ENCODE peak calls at places on chromosomes 16 and 17, in six cellular contexts. S is CD4-positive, alpha-beta T cell; R is tibial artery; O is brain microvascular endothelial cell; U is cardiac muscle cell; N is heart left ventricle. B is an unnamed sample.

GRCh38 chr17:73232587-73233373 is 28.9 kb downstream of the CPSF4L start:
- DNase-seq in S (no peak), R (peak; percentile 30), U (peak; percentile 41), N (no peak), O (peak; percentile 14), B (peak; percentile 56)

GRCh38 chr16:81821422-81822128 is 42.5 kb downstream of the PLCG2 start:
- DNase-seq in R (no peak), U (no peak), N (no peak), O (peak; percentile 31), S (no peak), B (no peak)

GRCh38 chr17:69320210-69320907 is 6.6 kb downstream of the ABCA5 start:
- DNase-seq in U (peak; percentile 30), N (no peak), O (no peak), R (no peak), S (no peak), B (peak; percentile 31)

GRCh38 chr17:69761767-69762321 is 313.2 kb upstream of the KCNJ16 start:
- DNase-seq in N (no peak), S (no peak), U (peak; percentile 73), O (no peak), R (no peak), B (peak; percentile 98)

GRCh38 chr16:66926171-66926570 is 836 bp upstream of the RRAD start:
- DNase-seq in R (peak; percentile 63), O (no peak), N (peak; percentile 72), S (no peak), U (no peak), B (no peak)

GRCh38 chr17:50790619-50791018 is 23.3 kb upstream of the ANKRD40CL start:
- DNase-seq in S (no peak), R (no peak), O (no peak), U (no peak), N (no peak), B (no peak)

GRCh38 chr17:61129876-61130275 is 269.8 kb upstream of the TBX2 start:
- DNase-seq in U (no peak), O (no peak), N (no peak), R (no peak), S (no peak), B (no peak)

GRCh38 chr17:60158751-60159478 is 9.1 kb downstream of the CA4 start:
- DNase-seq in R (no peak), U (peak; percentile 54), S (no peak), N (no peak), O (no peak), B (no peak)

GRCh38 chr17:81863123-81863675 is 2.9 kb upstream of the P4HB start:
- DNase-seq in N (no peak), O (no peak), R (no peak), S (no peak), U (peak; percentile 51), B (no peak)

GRCh38 chr17:16435951-16436886 is 20.8 kb downstream of the TRPV2 start:
- DNase-seq in U (no peak), R (no peak), O (no peak), S (no peak), N (no peak), B (no peak)

DNA sequence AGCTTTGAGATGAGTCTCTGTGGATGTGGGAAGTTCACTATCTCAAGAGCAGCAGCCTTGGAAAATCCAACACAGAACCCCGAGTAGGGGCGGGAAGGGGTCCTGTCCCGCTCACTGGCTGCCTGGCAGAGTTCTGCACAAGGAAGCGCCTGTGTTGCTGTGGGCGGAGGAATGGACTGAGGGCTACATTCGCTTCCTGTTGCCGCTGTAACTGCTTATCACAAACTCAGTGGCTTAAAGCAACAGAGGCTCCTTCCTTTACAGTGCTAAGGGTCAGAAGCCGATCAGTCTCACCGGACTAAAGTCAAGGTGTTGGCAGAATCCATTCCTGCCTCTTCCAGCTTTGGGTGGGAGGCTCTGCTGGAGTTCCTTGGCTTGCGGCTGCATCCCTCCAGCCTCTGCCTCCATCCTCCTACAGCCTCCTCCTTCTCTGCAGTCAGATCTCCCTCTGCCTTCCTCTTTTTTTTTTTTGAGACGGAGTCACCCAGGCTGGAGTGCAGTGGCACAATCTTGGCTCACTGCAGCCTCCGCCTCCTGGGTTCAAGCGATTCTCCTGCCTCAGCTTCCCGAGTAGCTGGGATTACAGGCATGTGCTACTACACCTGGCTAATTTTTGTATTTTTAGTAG is 305.3 kb downstream of the SEC14L1 start:
- DNase-seq in S (no peak), R (no peak), U (peak; percentile 79), N (peak; percentile 56), O (peak; percentile 45), B (no peak)
- H3K27ac ChIP-seq in S (peak overlapping the region; percentile 98), R (peak overlapping the region; percentile 20), U (peak overlapping the region; percentile 58), N (peak overlapping the region; percentile 61), O (peak overlapping the region; percentile 69), B (no peak overlapping the region)

GRCh38 chr16:53529529-53529928 is 26.5 kb upstream of the AKTIP start:
- DNase-seq in N (no peak), R (no peak), U (no peak), O (no peak), S (no peak), B (no peak)
- H3K27ac ChIP-seq in N (no peak overlapping the region), R (no peak overlapping the region), U (no peak overlapping the region), O (no peak overlapping the region), S (no peak overlapping the region), B (no peak overlapping the region)

GRCh38 chr16:55480228-55480655 is 1.2 kb downstream of the MMP2 start:
- DNase-seq in S (no peak), O (peak; percentile 90), N (peak; percentile 87), R (peak; percentile 93), U (peak; percentile 98), B (peak; percentile 4)

GRCh38 chr16:55479560-55480197 is 681 bp downstream of the MMP2 start:
- DNase-seq in S (no peak), N (no peak), O (no peak), R (no peak), U (peak; percentile 28), B (no peak)

GRCh38 chr16:55476625-55477533 is 2.1 kb upstream of the MMP2 start:
- DNase-seq in N (peak; percentile 66), R (peak; percentile 68), O (no peak), U (no peak), S (no peak), B (peak; percentile 12)

GRCh38 chr16:55482056-55482455 is 3.1 kb downstream of the MMP2 start:
- DNase-seq in U (no peak), N (no peak), S (no peak), R (no peak), O (no peak), B (peak; percentile 4)

GRCh38 chr16:55478827-55479559 is at the start of gene MMP2:
- DNase-seq in S (no peak), U (peak; percentile 91), R (peak; percentile 86), N (peak; percentile 78), O (peak; percentile 42), B (no peak)
- H3K27ac ChIP-seq in S (no peak within 1 kb of the TSS), U (no peak within 1 kb of the TSS), R (peak within 1 kb of the TSS; percentile 72), N (peak within 1 kb of the TSS; percentile 94), O (peak within 1 kb of the TSS; percentile 36), B (no peak within 1 kb of the TSS)

GRCh38 chr17:36940313-36941264 is 3.3 kb downstream of the LHX1 start:
- DNase-seq in N (no peak), O (no peak), S (no peak), R (no peak), U (no peak), B (no peak)
- H3K27ac ChIP-seq in N (no peak overlapping the region), O (no peak overlapping the region), S (no peak overlapping the region), R (no peak overlapping the region), U (no peak overlapping the region), B (no peak overlapping the region)

DNA sequence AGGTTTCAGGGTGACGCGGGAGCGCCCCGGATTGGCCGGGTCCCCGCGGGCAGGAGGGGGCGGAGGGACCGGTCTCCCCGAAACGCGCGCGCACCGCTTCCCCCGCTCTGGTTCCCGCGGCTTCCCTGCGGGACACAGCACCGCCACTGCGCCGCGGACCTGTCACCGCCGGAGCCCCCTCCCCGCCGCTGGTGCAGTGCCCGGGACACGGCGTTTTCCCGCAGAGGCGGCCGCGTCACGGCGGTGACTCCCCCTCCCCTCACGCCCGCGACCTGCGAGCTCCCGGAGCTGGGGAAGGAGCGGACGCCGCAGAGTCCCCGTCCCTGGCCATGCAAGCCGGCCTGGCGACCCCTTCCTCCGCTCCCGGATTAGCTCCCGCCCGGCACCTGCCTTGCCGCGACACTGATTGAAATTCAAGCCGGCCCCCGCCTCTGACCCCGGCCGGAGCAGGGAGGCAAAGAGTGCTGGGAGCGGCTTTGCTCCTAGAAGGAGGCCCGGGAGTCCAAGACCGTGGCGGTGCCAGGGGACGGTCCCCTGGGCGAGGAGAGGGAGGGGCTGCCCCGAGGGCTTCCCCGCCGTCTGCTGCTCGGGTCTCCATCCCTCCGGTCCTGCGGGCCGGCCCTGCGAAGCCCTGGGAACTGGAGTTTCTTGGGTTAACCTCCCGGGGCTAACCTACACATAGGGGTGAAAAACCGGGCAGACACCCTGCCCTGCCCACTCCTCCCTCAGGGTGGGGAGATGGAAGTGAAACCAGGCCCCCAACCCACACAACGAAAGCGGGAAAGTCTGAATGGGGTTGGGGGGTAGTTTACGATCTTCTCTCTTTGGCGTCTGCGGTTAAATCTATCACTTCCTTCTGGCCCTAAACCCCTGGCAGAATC is 997 bp downstream of the RHBDL3 start:
- DNase-seq in S (no peak), R (no peak), O (no peak), N (no peak), U (no peak), B (no peak)
- H3K27ac ChIP-seq in S (no peak overlapping the region), R (no peak overlapping the region), O (no peak overlapping the region), N (no peak overlapping the region), U (no peak overlapping the region), B (no peak overlapping the region)

GRCh38 chr16:74372953-74373846 is 2.9 kb upstream of the NPIPB15 start:
- DNase-seq in O (no peak), R (no peak), S (no peak), U (no peak), N (no peak), B (no peak)

GRCh38 chr16:74372369-74372768 is 3.7 kb upstream of the NPIPB15 start:
- DNase-seq in R (no peak), S (no peak), N (no peak), O (no peak), U (no peak), B (no peak)
- H3K27ac ChIP-seq in R (no peak overlapping the region), S (no peak overlapping the region), N (no peak overlapping the region), O (no peak overlapping the region), U (no peak overlapping the region), B (no peak overlapping the region)

GRCh38 chr17:48873696-48874443 is 18.7 kb upstream of the ATP5MC1 start:
- DNase-seq in U (no peak), N (no peak), S (no peak), O (no peak), R (no peak), B (no peak)
- H3K27ac ChIP-seq in U (no peak overlapping the region), N (peak overlapping the region; percentile 31), S (no peak overlapping the region), O (no peak overlapping the region), R (no peak overlapping the region), B (no peak overlapping the region)

DNA sequence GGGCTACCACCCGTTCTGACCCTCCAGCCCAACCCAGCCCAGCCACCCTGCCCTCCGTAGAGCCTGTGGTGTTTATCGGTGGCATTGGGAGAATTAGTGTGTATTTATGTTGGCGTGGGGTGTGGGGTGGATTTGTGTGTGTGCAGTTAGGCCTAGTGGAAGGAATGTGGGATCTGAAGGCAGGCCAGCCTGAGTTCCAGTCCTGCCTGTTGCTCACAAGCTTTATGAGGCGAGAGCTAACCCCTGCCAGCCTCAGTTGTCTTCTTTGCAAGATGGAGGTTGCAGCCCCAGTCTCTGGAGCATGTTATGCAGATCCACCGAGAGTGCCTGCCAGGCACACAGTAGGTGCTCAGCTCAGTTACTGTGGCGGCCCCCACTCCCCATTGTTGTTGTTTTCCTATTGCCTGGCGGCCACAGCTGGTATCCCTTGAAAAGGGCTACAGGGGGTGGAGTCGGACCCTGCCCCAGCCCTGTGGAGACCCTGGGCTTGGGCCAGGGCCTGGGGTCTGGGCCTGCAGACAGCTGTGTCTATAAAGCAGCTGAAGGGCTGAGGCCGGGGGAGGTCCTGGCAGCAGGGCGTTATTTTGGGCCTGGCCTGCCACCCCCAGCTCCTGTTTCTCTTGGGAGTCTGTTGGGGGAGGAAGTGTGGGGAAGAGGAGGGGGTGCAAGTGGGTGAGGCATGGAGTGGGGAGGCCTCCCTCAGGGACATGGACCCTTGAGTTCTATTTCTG is 5.1 kb downstream of the ERBB2 start:
- DNase-seq in N (peak; percentile 19), S (no peak), U (peak; percentile 14), R (peak; percentile 58), O (peak; percentile 27), B (no peak)
- H3K27ac ChIP-seq in N (peak overlapping the region; percentile 78), S (no peak overlapping the region), U (peak overlapping the region; percentile 93), R (peak overlapping the region; percentile 81), O (no peak overlapping the region), B (peak overlapping the region; percentile 92)